ENCODE peak calls at places on chromosome 14, in five cellular contexts. P, R, T, S and A are unnamed samples.

GRCh38 chr14:77823378-77823777 is 23.5 kb downstream of the ADCK1 start:
- DNase-seq in R (no peak), T (no peak), S (no peak), P (no peak), A (no peak)

GRCh38 chr14:23018107-23018506 is 8.2 kb upstream of the C14orf93 start:
- DNase-seq in T (no peak), R (no peak), S (no peak), P (no peak), A (no peak)

GRCh38 chr14:64656986-64657385 is 47.2 kb upstream of the PLEKHG3 start:
- DNase-seq in T (no peak), P (no peak), R (peak), S (no peak), A (no peak)

GRCh38 chr14:76292561-76292960 is 83.4 kb upstream of the ESRRB start:
- DNase-seq in P (no peak), R (no peak), S (no peak), T (no peak), A (no peak)

GRCh38 chr14:34853041-34853440 is 22.1 kb downstream of the BAZ1A start:
- DNase-seq in S (no peak), T (no peak), P (no peak), R (no peak), A (no peak)

GRCh38 chr14:64060648-64061096 is 207.9 kb downstream of the SYNE2 start:
- DNase-seq in R (peak), P (no peak), S (peak), T (peak), A (no peak)

GRCh38 chr14:44300911-44301310 is 206.2 kb downstream of the FSCB start:
- DNase-seq in T (no peak), S (no peak), R (no peak), P (no peak), A (no peak)

GRCh38 chr14:103828315-103828967 is 18.9 kb downstream of the PPP1R13B start:
- DNase-seq in P (no peak), T (peak), R (peak), S (no peak), A (no peak)

GRCh38 chr14:79376557-79376956 is 834.7 kb downstream of the DIO2 start:
- DNase-seq in S (no peak), R (no peak), P (no peak), T (no peak), A (no peak)

GRCh38 chr14:23633160-23633701 is 2.9 kb upstream of the DHRS2 start:
- DNase-seq in P (no peak), T (no peak), S (peak), R (no peak), A (no peak)

GRCh38 chr14:78959674-78960264 is 789.6 kb downstream of the NRXN3 start:
- DNase-seq in R (peak), T (peak), P (no peak), S (peak), A (peak)

GRCh38 chr14:64841121-64841611 is 38.5 kb downstream of the SPTB start:
- DNase-seq in R (peak), S (peak), P (no peak), T (peak), A (no peak)